ENCODE peak calls at places on chromosomes 6 and 20, in nine cellular contexts. Z is hepatocyte; N is psoas muscle; E is CD14-positive monocyte; W is IMR-90; C is stimulated activated CD4-positive, alpha-beta T cell treated with anti-CD3 and anti-CD28 coated beads, Interleukin-15, amount 100 ng/mL, for 1 hour; V is HEK293T; R is HS-5; T is skeletal muscle cell. H is an unnamed sample.

GRCh38 chr20:19699132-19699971 is 58.7 kb upstream of the RIN2 start:
- DNase-seq in Z (peak), N (no peak), E (no peak), W (peak), C (no peak), V (no peak), R (peak), T (no peak), H (no peak)

GRCh38 chr6:81892911-81893310 is 140.4 kb upstream of the TENT5A start:
- DNase-seq in Z (no peak), N (no peak), E (no peak), W (no peak), C (no peak), V (no peak), R (no peak), T (no peak), H (no peak)

GRCh38 chr6:166944666-166945256 is 11.6 kb downstream of the RNASET2 start:
- DNase-seq in Z (no peak), N (no peak), E (no peak), W (no peak), C (no peak), V (no peak), R (no peak), T (no peak), H (no peak)

GRCh38 chr6:66226099-66226498 is 519.1 kb upstream of the EYS start:
- DNase-seq in Z (no peak), N (no peak), E (no peak), W (no peak), C (no peak), V (no peak), R (peak), T (no peak), H (no peak)

GRCh38 chr6:131949909-131950766 is 1.0 kb downstream of the CCN2 start:
- DNase-seq in Z (peak), N (peak), E (no peak), W (peak), C (no peak), V (peak), R (no peak), T (peak), H (peak)

GRCh38 chr6:101001012-101001411 is 119.9 kb upstream of the ASCC3 start:
- DNase-seq in Z (no peak), N (no peak), E (no peak), W (no peak), C (no peak), V (no peak), R (no peak), T (no peak), H (no peak)

GRCh38 chr6:28530777-28531176 is 5.1 kb downstream of the GPX5 start:
- DNase-seq in Z (no peak), N (no peak), E (no peak), W (no peak), C (no peak), V (no peak), R (no peak), T (no peak), H (no peak)

GRCh38 chr20:63049561-63050221 is 42.9 kb upstream of the BHLHE23 start:
- DNase-seq in Z (no peak), N (no peak), E (no peak), W (no peak), C (no peak), V (no peak), R (no peak), T (no peak), H (no peak)

GRCh38 chr20:3646651-3647050 is 16.5 kb downstream of the GFRA4 start:
- DNase-seq in Z (no peak), N (no peak), E (no peak), W (no peak), C (no peak), V (no peak), R (no peak), T (no peak), H (no peak)

GRCh38 chr6:24821860-24822444 is 23.2 kb upstream of the ARMH2 start:
- DNase-seq in Z (no peak), N (no peak), E (no peak), W (no peak), C (no peak), V (no peak), R (no peak), T (no peak), H (no peak)

H was measured in KBM-7.